ENCODE peak calls at places on chromosomes 7 and 10, in eight cellular contexts. V is breast epithelium; O is foreskin fibroblast; T is CD4-positive, alpha-beta T cell; G is colonic mucosa; N is coronary artery; J is H9; F is mammary epithelial cell. H is an unnamed sample.

GRCh38 chr7:36958094-36958718 is 233.9 kb upstream of the AOAH start:
- DNase-seq in T (no peak), F (no peak), G (no peak), O (no peak), J (no peak), V (no peak), N (no peak), H (no peak)

GRCh38 chr7:156827587-156828203 is 65.3 kb downstream of the LMBR1 start:
- DNase-seq in O (peak), T (no peak), N (no peak), F (no peak), J (no peak), G (no peak), V (no peak), H (no peak)

GRCh38 chr7:112888781-112889180 is 98.6 kb upstream of the TMEM168 start:
- DNase-seq in O (no peak), J (no peak), N (no peak), V (no peak), G (no peak), T (no peak), F (no peak), H (no peak)

GRCh38 chr7:141640239-141640840 is 61.6 kb downstream of the DENND11 start:
- DNase-seq in O (no peak), F (no peak), N (no peak), J (no peak), T (no peak), V (no peak), G (no peak), H (no peak)

GRCh38 chr7:120987683-120988590 is 574 bp upstream of the CPED1 start:
- DNase-seq in F (peak), O (peak), V (peak), J (peak), T (peak), G (peak), N (peak), H (peak)

GRCh38 chr10:34200355-34200901 is 614.7 kb downstream of the PARD3 start:
- DNase-seq in J (no peak), N (no peak), O (no peak), T (no peak), F (no peak), G (no peak), V (no peak), H (no peak)

GRCh38 chr7:30917216-30917893 is 5.7 kb downstream of the AQP1 start:
- DNase-seq in N (no peak), V (no peak), J (no peak), T (no peak), F (no peak), G (no peak), O (no peak), H (no peak)

GRCh38 chr7:27171636-27172387 is 2.3 kb downstream of the HOXA10 start:
- DNase-seq in V (peak), N (no peak), O (peak), G (no peak), F (peak), T (no peak), J (peak), H (no peak)

GRCh38 chr10:78895469-78895868 is 173.3 kb upstream of the ZMIZ1 start:
- DNase-seq in V (no peak), T (no peak), J (peak), G (no peak), O (no peak), N (no peak), F (no peak), H (no peak)

GRCh38 chr7:130925136-130925794 is 191.3 kb upstream of the KLF14 start:
- DNase-seq in G (no peak), J (no peak), F (no peak), V (no peak), T (no peak), O (no peak), N (no peak), H (no peak)

GRCh38 chr7:5426226-5426475 is 2.5 kb upstream of the TNRC18 start:
- DNase-seq in F (no peak), J (no peak), O (peak), G (no peak), V (no peak), N (no peak), T (no peak), H (no peak)

GRCh38 chr10:131651674-131652093 is 249.1 kb upstream of the PPP2R2D start:
- DNase-seq in V (no peak), G (no peak), T (no peak), J (peak), F (no peak), N (no peak), O (no peak), H (no peak)

GRCh38 chr7:149489391-149490024 is 8.1 kb downstream of the ZNF746 start:
- DNase-seq in G (no peak), V (no peak), T (no peak), F (no peak), J (no peak), O (no peak), N (no peak), H (no peak)
- TF ChIP-seq CTCF in G (no peak), V (no peak), T (no peak), F (no peak), J (peak), O (peak), N (no peak), H (no peak)

DNA sequence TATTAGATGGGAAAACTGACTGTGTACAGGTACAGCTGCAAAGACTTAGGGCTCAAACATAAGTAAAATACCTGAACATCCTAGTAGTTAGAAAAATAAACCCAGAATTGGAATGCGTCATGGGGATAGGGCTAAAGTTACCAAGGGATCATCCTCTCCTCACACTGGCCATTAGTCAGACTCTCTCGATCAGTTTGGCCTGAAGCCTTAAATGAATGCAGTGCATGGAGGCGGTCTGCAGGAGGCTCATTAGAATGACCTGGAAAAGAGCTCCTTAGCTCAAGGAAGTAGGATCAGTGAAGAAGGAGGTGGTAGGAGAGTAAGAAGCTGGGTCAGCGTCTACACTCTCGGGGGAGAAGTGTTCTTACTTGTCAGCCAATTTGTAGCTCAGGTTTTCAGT is 35.3 kb downstream of the DENND2A start:
- DNase-seq in O (peak), G (no peak), J (peak), T (no peak), N (no peak), F (no peak), V (no peak), H (no peak)
- TF ChIP-seq CTCF in O (peak), G (no peak), J (peak), T (no peak), N (no peak), F (no peak), V (no peak), H (no peak)

GRCh38 chr10:21021843-21022594 is 124.9 kb upstream of the NEBL start:
- DNase-seq in J (peak), O (no peak), F (no peak), N (no peak), T (no peak), V (no peak), G (no peak), H (no peak)
- TF ChIP-seq CTCF in J (peak), O (no peak), F (no peak), N (no peak), T (no peak), V (no peak), G (no peak), H (no peak)

DNA sequence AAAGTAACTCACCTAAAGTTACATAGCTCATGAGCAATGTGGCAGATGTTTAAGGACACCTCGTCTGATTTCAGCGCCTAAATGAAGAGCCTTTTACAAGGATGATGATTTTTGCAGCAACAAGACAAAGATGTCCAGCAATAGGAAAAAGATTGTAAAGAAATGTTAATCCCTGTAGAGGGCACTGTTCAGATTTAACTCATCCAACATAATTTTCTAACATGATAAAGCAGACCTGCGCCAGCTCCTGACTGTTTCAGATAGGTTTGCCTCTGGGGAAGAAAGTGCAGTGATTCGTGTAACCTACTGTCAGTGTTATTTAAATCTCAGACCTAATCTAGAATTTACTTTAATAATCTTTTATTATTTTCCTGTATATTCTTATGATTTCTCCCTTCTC is 595.2 kb downstream of the AUTS2 start:
- DNase-seq in J (no peak), T (no peak), N (no peak), F (peak), O (no peak), V (no peak), G (no peak), H (peak)
- TF ChIP-seq CTCF in J (no peak), T (no peak), N (no peak), F (peak), O (no peak), V (no peak), G (peak), H (no peak)

DNA sequence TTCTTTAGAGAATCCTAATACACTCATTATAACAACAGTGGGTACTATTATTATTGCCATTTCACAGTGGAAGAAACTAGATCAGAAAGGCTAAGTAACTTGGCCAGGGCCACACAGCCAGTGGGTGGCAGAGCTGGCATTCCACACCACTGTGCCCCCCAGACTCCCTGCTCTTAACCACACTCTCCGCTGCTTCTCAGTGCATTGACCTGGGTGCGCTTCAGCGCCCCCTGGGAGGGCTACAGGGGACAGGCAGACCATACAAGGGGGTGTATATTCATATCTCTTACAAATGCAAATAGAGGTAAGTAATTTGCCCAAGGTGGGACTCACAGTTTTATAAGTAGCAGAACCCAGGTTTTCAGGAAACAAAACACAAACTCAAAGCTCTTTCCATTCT is 77.0 kb upstream of the NMT2 start:
- DNase-seq in G (no peak), N (no peak), V (no peak), O (peak), J (peak), F (no peak), T (no peak), H (no peak)
- TF ChIP-seq CTCF in G (no peak), N (no peak), V (no peak), O (peak), J (peak), F (peak), T (peak), H (peak)

DNA sequence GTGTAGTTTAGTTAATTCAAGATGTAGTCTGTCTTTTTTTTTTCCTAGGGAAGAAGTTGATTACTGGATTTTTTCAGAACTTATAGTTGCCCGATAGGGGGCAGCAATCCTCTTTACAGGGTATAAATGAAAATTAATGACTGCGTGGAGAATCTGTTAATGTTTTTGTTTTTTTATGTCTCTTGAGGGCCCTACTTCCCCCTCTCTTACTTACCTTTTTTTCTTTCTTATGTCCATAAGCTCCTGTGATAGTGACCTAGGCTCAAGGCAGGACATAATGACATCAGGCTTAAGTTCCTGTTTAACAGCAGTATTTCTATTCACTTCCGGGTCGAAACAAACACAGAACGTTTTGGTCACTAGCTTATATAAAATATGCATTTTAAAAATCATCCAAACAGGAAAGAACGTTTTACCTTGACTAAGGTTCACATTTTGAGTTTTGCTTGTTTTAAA is 18.8 kb downstream of the CDC123 start:
- DNase-seq in J (no peak), O (peak), N (no peak), T (no peak), G (peak), F (peak), V (no peak), H (peak)
- TF ChIP-seq CTCF in J (peak), O (peak), N (peak), T (peak), G (peak), F (peak), V (peak), H (peak)

DNA sequence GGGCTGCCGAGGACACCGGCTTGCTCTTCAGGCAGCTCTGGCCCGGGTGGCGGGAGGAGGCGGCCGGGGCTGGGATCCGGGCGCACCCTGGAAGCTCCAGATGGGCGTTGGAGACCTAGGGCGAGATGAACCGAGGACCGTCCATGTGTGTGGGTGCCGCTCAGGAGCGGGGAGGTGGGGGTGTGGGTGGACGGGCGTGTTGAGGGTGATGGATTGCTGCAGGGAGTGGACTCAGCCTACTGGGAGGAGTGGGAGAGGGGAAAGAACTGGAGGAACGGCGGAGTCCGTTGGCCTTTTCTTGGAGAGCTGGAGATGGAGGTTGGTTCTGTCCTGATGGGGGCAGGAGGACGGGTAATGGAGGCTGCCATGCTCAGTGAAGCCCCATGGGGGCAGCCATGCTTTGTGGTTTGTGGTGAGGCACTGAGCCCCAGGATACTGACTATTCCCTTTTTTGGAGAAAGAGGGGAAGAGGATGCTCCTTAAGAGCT is 27.1 kb downstream of the HIF1AN start:
- DNase-seq in N (no peak), F (peak), V (no peak), T (no peak), O (peak), J (peak), G (no peak), H (peak)
- TF ChIP-seq CTCF in N (no peak), F (peak), V (no peak), T (no peak), O (peak), J (peak), G (no peak), H (no peak)

H was measured in GM20000.